ENCODE peak calls at places on chromosomes 11 and 22, in six cellular contexts. V is NCI-H1417, M is osteocyte, Y is KG1, Q is T47D, E is osteoblast. W is an unnamed sample.

GRCh38 chr11:10627816-10628215 is 59.4 kb upstream of the LYVE1 start:
- DNase-seq in V (no peak), M (peak), Y (no peak), Q (no peak), E (no peak), W (no peak)

GRCh38 chr11:63762662-63763505 is 5.7 kb downstream of the ZFTA start:
- DNase-seq in V (peak), M (no peak), Y (no peak), Q (no peak), E (peak), W (peak)

GRCh38 chr22:42163515-42163914 is 32.9 kb upstream of the CYP2D6 start:
- DNase-seq in V (no peak), M (no peak), Y (no peak), Q (no peak), E (no peak), W (no peak)

GRCh38 chr11:128523616-128524015 is 63.7 kb downstream of the ETS1 start:
- DNase-seq in V (no peak), M (no peak), Y (no peak), Q (no peak), E (peak), W (no peak)

GRCh38 chr11:35567737-35568465 is 42.5 kb upstream of the PAMR1 start:
- DNase-seq in V (peak), M (no peak), Y (no peak), Q (peak), E (no peak), W (no peak)

GRCh38 chr11:12185914-12186313 is 75.5 kb downstream of the MICAL2 start:
- DNase-seq in V (peak), M (no peak), Y (no peak), Q (no peak), E (peak), W (peak)

GRCh38 chr11:117511483-117511934 is 183.9 kb downstream of the CEP164 start:
- DNase-seq in V (no peak), M (no peak), Y (no peak), Q (peak), E (no peak), W (no peak)

GRCh38 chr22:50656122-50657070 is 16.2 kb upstream of the SHANK3 start:
- DNase-seq in V (no peak), M (peak), Y (no peak), Q (no peak), E (peak), W (no peak)

GRCh38 chr22:48358886-48359612 is 1468.6 kb downstream of the BRD1 start:
- DNase-seq in V (no peak), M (no peak), Y (no peak), Q (no peak), E (peak), W (peak)

GRCh38 chr11:17267576-17267975 is 9.0 kb upstream of the NUCB2 start:
- DNase-seq in V (no peak), M (no peak), Y (no peak), Q (peak), E (peak), W (no peak)

GRCh38 chr22:28450109-28450508 is 229.5 kb downstream of the TTC28 start:
- DNase-seq in V (no peak), M (no peak), Y (no peak), Q (no peak), E (no peak), W (no peak)

GRCh38 chr11:19790831-19791552 is 78.4 kb downstream of the NAV2 start:
- DNase-seq in V (no peak), M (no peak), Y (no peak), Q (no peak), E (no peak), W (no peak)

GRCh38 chr22:28983788-28984441 is 77.7 kb downstream of the C22orf31 start:
- DNase-seq in V (no peak), M (no peak), Y (no peak), Q (peak), E (no peak), W (no peak)

GRCh38 chr11:2521081-2521480 is 76.3 kb downstream of the KCNQ1 start:
- DNase-seq in V (no peak), M (peak), Y (no peak), Q (no peak), E (peak), W (no peak)

GRCh38 chr11:92854952-92855351 is 114.5 kb upstream of the MTNR1B start:
- DNase-seq in V (peak), M (no peak), Y (no peak), Q (peak), E (no peak), W (no peak)

GRCh38 chr11:65043881-65044501 is 3.0 kb downstream of the SAC3D1 start:
- DNase-seq in V (no peak), M (no peak), Y (no peak), Q (peak), E (peak), W (no peak)

GRCh38 chr22:47174096-47174495 is 411.6 kb downstream of the TBC1D22A start:
- DNase-seq in V (no peak), M (no peak), Y (no peak), Q (no peak), E (peak), W (no peak)

GRCh38 chr11:126159719-126160344 is 51.6 kb downstream of the RPUSD4 start:
- DNase-seq in V (no peak), M (no peak), Y (no peak), Q (no peak), E (no peak), W (no peak)

GRCh38 chr22:22941831-22942510 is 54.4 kb downstream of the IGLL5 start:
- DNase-seq in V (no peak), M (peak), Y (no peak), Q (no peak), E (peak), W (no peak)

GRCh38 chr11:116177521-116178220 is 595.1 kb downstream of the BUD13 start:
- DNase-seq in V (no peak), M (no peak), Y (no peak), Q (no peak), E (no peak), W (no peak)

GRCh38 chr11:76240666-76241065 is 34.4 kb upstream of the WNT11 start:
- DNase-seq in V (no peak), M (no peak), Y (no peak), Q (no peak), E (no peak), W (no peak)

GRCh38 chr11:1819115-1819514 is 15.7 kb upstream of the SYT8 start:
- DNase-seq in V (no peak), M (no peak), Y (no peak), Q (no peak), E (no peak), W (no peak)

W was measured in NCI-H1105.